ENCODE peak calls at places on chromosomes 4 and X, in nine cellular contexts. E is skeletal muscle cell, Z is GM06990, Y is M059J, F is GM20000, K is fibroblast of villous mesenchyme, U is LNCaP clone FGC, T is iris pigment epithelial cell, C is germinal center. V is an unnamed sample.

GRCh38 chr4:129232627-129233337 is 136.8 kb downstream of the C4orf33 start:
- DNase-seq in Y (no peak), E (no peak), U (no peak), Z (no peak), K (no peak), C (no peak), T (no peak), F (no peak), V (no peak)

GRCh38 chr4:25113915-25114904 is 46.0 kb downstream of the SEPSECS start:
- DNase-seq in Z (no peak), U (no peak), F (no peak), K (peak), T (peak), Y (peak), C (no peak), E (peak), V (peak)

GRCh38 chr4:174230680-174231079 is 52.8 kb downstream of the FBXO8 start:
- DNase-seq in U (no peak), Z (no peak), C (no peak), K (no peak), E (no peak), F (no peak), T (no peak), Y (no peak), V (no peak)

GRCh38 chrX:150223176-150224015 is 139.7 kb upstream of the MAMLD1 start:
- DNase-seq in T (no peak), U (no peak), F (no peak), C (no peak), E (no peak), Y (no peak), Z (no peak), K (no peak), V (no peak)

GRCh38 chrX:42495139-42495538 is 282.8 kb downstream of the PPP1R2C start:
- DNase-seq in Y (peak), Z (no peak), F (no peak), C (no peak), U (no peak), T (no peak), K (no peak), E (no peak), V (no peak)

GRCh38 chrX:34987646-34988045 is 45.0 kb downstream of the FAM47B start:
- DNase-seq in K (no peak), C (no peak), E (no peak), Y (no peak), U (no peak), Z (no peak), F (no peak), T (no peak), V (no peak)

GRCh38 chrX:40647307-40648197 is at the start of gene CXorf38:
- DNase-seq in K (peak), C (peak), U (peak), F (peak), Z (peak), E (peak), T (peak), Y (peak), V (peak)

GRCh38 chr4:184792950-184793555 is 32.7 kb downstream of the ACSL1 start:
- DNase-seq in F (no peak), U (peak), C (no peak), K (peak), E (peak), Z (no peak), Y (peak), T (peak), V (peak)

GRCh38 chr4:69760455-69760854 is at the start of gene SULT1B1:
- DNase-seq in E (peak), T (peak), K (peak), Y (no peak), Z (no peak), F (no peak), U (no peak), C (no peak), V (no peak)

GRCh38 chrX:30196322-30196721 is 19.0 kb upstream of the MAGEB2 start:
- DNase-seq in Z (no peak), U (no peak), K (peak), F (peak), T (peak), Y (peak), C (peak), E (no peak), V (peak)

GRCh38 chr4:93199492-93199891 is 629.1 kb upstream of the ATOH1 start:
- DNase-seq in E (peak), K (peak), C (no peak), Z (no peak), F (peak), U (no peak), T (peak), Y (peak), V (peak)

GRCh38 chr4:16315451-16315850 is 89.2 kb upstream of the TAPT1 start:
- DNase-seq in Y (no peak), T (no peak), U (no peak), Z (no peak), C (no peak), E (no peak), F (no peak), K (no peak), V (no peak)

GRCh38 chr4:84401669-84402068 is 97.4 kb downstream of the NKX6-1 start:
- DNase-seq in F (no peak), E (no peak), Z (no peak), U (peak), T (no peak), C (no peak), K (no peak), Y (peak), V (no peak)

GRCh38 chr4:73053974-73054480 is 15.5 kb downstream of the COX18 start:
- DNase-seq in C (no peak), T (peak), E (peak), Y (no peak), Z (no peak), K (peak), U (no peak), F (no peak), V (no peak)

GRCh38 chr4:7074423-7074822 is 6.6 kb upstream of the GRPEL1 start:
- DNase-seq in Y (peak), T (no peak), F (no peak), E (peak), Z (no peak), U (no peak), C (no peak), K (no peak), V (peak)

GRCh38 chrX:11430266-11430665 is 137.1 kb downstream of the AMELX start:
- DNase-seq in F (no peak), E (no peak), T (peak), U (no peak), C (no peak), Z (no peak), Y (no peak), K (no peak), V (no peak)

GRCh38 chr4:73415807-73416238 is 11.7 kb downstream of the ALB start:
- DNase-seq in T (no peak), Z (no peak), F (no peak), Y (no peak), K (no peak), C (no peak), E (no peak), U (no peak), V (no peak)

GRCh38 chrX:152658302-152658701 is 20.6 kb downstream of the GABRQ start:
- DNase-seq in E (no peak), C (no peak), K (no peak), T (no peak), F (no peak), Z (no peak), U (no peak), Y (no peak), V (no peak)

GRCh38 chr4:23966720-23967119 is 76.9 kb upstream of the PPARGC1A start:
- DNase-seq in K (no peak), F (no peak), Z (no peak), Y (no peak), E (no peak), C (no peak), T (peak), U (no peak), V (no peak)

GRCh38 chrX:68658530-68658929 is 11.1 kb downstream of the STARD8 start:
- DNase-seq in Z (no peak), E (no peak), F (no peak), K (peak), U (no peak), C (no peak), T (no peak), Y (no peak), V (peak)

GRCh38 chr4:70709551-70710080 is 12.1 kb upstream of the RUFY3 start:
- DNase-seq in E (no peak), T (no peak), Y (peak), U (peak), F (no peak), K (no peak), C (no peak), Z (no peak), V (no peak)

GRCh38 chr4:173415092-173415491 is 16.2 kb upstream of the SCRG1 start:
- DNase-seq in Y (peak), C (no peak), T (peak), K (peak), F (no peak), U (no peak), Z (no peak), E (peak), V (peak)

GRCh38 chrX:112734250-112734649 is 54.5 kb upstream of the LHFPL1 start:
- DNase-seq in U (no peak), C (no peak), Z (no peak), Y (peak), E (peak), F (no peak), T (no peak), K (no peak), V (no peak)

GRCh38 chr4:8230891-8231290 is 31.8 kb downstream of the SH3TC1 start:
- DNase-seq in K (peak), C (no peak), T (peak), E (no peak), F (no peak), U (no peak), Y (no peak), Z (no peak), V (no peak)